ENCODE peak calls at places on chromosomes 1 and 21, in eight cellular contexts. M is heart left ventricle, B is sigmoid colon, D is adipocyte, Z is psoas muscle, I is upper lobe of right lung, F is Panc1, C is heart right ventricle. G is an unnamed sample.
A peak's percentile ranks its signal among the peaks of the same experiment; 100 is the strongest.

GRCh38 chr1:93635614-93636543 is 45.8 kb downstream of the BCAR3 start:
- DNase-seq in B (no peak), I (no peak), D (no peak), Z (no peak), F (no peak), C (no peak), M (no peak), G (no peak)

GRCh38 chr1:233936842-233937241 is 32.4 kb downstream of the SLC35F3 start:
- DNase-seq in B (no peak), F (no peak), I (no peak), C (no peak), M (no peak), D (no peak), Z (no peak), G (no peak)

GRCh38 chr1:48931571-48932251 is 155.0 kb upstream of the BEND5 start:
- DNase-seq in Z (no peak), F (no peak), I (no peak), C (no peak), B (no peak), D (peak; percentile 68), M (no peak), G (no peak)

GRCh38 chr1:99084562-99084961 is 79.9 kb upstream of the PLPPR5 start:
- DNase-seq in Z (no peak), C (no peak), D (no peak), F (no peak), M (no peak), B (no peak), I (no peak), G (no peak)

GRCh38 chr1:53553734-53554509 is 94.7 kb downstream of the DMRTB1 start:
- DNase-seq in B (peak; percentile 32), C (no peak), M (no peak), F (no peak), I (peak; percentile 41), D (no peak), Z (no peak), G (peak; percentile 51)

GRCh38 chr1:40267767-40268187 is 9.7 kb downstream of the ZMPSTE24 start:
- DNase-seq in D (peak; percentile 95), F (no peak), B (no peak), Z (no peak), I (no peak), C (peak; percentile 25), M (no peak), G (no peak)

GRCh38 chr1:115677570-115677969 is 35.8 kb downstream of the VANGL1 start:
- DNase-seq in M (no peak), Z (no peak), B (no peak), I (no peak), C (no peak), F (no peak), D (no peak), G (no peak)

GRCh38 chr1:82227696-82228095 is 427.0 kb downstream of the ADGRL2 start:
- DNase-seq in D (peak; percentile 83), I (no peak), F (no peak), C (no peak), M (no peak), Z (no peak), B (no peak), G (no peak)

GRCh38 chr1:19003371-19004290 is 47.2 kb upstream of the IFFO2 start:
- DNase-seq in M (no peak), F (no peak), C (no peak), Z (no peak), B (no peak), I (no peak), D (no peak), G (no peak)

GRCh38 chr1:33259879-33260278 is 3.6 kb downstream of the ZNF362 start:
- DNase-seq in Z (no peak), B (no peak), F (no peak), C (no peak), I (no peak), D (no peak), M (no peak), G (peak; percentile 3)

GRCh38 chr1:45334308-45335245 is 5.4 kb upstream of the TOE1 start:
- DNase-seq in C (peak; percentile 51), B (no peak), Z (no peak), F (no peak), D (no peak), I (no peak), M (peak; percentile 67), G (peak; percentile 79)

GRCh38 chr1:223695941-223696340 is 16.4 kb upstream of the CAPN2 start:
- DNase-seq in C (no peak), D (no peak), B (no peak), F (no peak), Z (no peak), I (no peak), M (no peak), G (no peak)

GRCh38 chr1:206761369-206761768 is 9.2 kb upstream of the IL19 start:
- DNase-seq in F (no peak), Z (no peak), D (peak; percentile 7), M (no peak), C (no peak), B (no peak), I (no peak), G (no peak)

DNA sequence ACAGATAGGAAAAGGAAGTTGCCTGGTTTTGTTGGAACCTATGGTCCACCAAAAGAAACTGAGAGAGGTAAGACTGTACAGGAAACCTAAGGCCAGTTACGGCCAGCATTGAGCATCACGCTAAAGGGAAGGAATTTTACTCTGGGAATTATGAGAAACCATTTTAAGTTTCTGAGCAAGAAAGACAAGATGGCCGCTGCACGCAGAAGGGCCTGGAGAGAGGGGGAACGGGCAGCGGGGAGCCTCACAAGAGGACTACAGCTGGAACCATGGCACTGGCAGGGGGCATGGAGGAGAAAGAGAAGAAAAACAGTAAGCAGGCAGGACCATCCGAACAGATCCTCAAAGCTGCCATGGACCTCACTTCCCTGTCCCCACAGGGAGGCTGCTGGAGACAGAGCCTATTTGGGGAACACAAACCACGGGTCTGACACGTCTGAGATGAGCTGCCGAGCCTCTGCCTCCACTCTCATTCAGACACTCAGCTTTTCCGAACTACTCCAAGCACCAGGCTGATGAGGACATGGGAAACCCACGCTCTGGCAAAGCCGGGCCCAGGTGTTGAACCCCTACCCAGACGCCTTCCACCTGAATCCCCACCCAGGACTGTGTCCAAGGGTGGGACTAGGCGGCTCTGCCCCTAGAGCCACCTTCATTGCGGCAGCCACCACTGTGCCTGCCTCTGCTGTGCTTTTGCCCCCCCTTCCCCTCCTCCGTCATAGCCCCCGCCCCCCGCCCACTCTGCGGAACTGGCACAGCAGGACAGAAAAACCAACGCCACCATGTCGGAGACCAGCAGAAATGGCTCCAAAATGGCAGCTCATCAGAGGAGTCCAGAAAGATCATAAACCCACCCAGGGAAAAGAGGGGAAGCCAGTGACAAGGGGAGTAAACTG is 69.0 kb downstream of the CD46 start:
- DNase-seq in B (peak; percentile 67), Z (peak; percentile 62), M (no peak), C (no peak), D (no peak), I (peak; percentile 57), F (no peak), G (no peak)
- H3K4me3 ChIP-seq in B (peak overlapping the region; percentile 73), Z (peak overlapping the region; percentile 83), M (peak overlapping the region; percentile 60), C (peak overlapping the region; percentile 67), D (peak overlapping the region; percentile 91), I (peak overlapping the region; percentile 71), F (no peak overlapping the region), G (peak overlapping the region; percentile 98)

GRCh38 chr1:24726741-24727140 is 18.5 kb upstream of the CLIC4 start:
- DNase-seq in B (no peak), F (no peak), D (no peak), Z (no peak), I (no peak), C (no peak), M (no peak), G (no peak)
- H3K4me1 ChIP-seq in B (peaks cover 19% of the 10 kb centered on the region), F (peaks cover 24% of the 10 kb centered on the region), D (peaks cover 22% of the 10 kb centered on the region), Z (peaks cover 9% of the 10 kb centered on the region), I (peaks cover 38% of the 10 kb centered on the region), C (peaks cover 59% of the 10 kb centered on the region), M (peaks cover 49% of the 10 kb centered on the region), G (no peaks in the 10 kb centered on the region)

DNA sequence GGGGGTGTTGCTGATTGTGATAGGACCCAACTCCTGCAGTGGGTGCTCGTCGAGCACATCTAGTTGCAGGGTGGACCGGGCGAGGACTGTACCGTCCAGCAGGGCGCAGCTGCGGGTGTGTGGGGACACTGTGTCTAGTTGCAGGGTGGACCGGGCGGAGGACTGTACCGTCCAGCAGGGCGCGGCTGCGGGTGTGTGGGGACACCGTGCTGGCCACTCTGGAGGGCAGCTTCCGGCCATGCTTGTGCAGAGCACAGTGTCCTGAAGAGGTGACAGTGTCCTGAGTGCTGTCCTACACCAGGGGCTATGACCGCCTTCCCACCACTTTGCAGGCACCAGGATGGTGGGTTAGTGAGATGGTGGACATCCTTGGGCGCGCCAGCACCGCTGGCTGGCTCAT is 4.6 kb upstream of the TRPM2 start:
- DNase-seq in Z (no peak), I (peak; percentile 65), B (no peak), D (no peak), M (no peak), F (no peak), C (no peak), G (peak; percentile 75)
- H3K27me3 ChIP-seq in Z (peaks cover 66% of the 10 kb centered on the region), I (peaks cover 28% of the 10 kb centered on the region), B (peaks cover 17% of the 10 kb centered on the region), D (peaks cover 58% of the 10 kb centered on the region), M (peaks cover 40% of the 10 kb centered on the region), F (no peaks in the 10 kb centered on the region), C (peaks cover 52% of the 10 kb centered on the region), G (no peaks in the 10 kb centered on the region)

DNA sequence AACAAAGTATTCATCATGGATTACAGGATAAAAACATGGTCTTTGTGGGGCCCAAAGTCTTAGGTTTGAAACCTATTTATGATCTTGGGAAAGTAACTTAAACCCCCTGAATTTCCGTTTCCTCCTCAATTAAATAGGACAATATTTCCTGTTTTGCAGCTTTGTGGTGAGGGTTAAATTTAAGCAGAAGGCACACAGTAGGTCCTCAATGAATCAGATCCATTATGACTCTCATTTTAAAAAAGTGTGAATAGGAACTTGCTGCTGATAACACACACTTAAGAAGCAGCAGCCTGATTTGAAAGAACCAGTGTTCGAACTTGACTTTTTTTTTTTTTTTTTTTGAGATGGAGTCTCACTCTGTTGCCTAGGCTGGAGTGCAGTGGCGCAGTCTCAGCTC is 41.4 kb upstream of the VASH2 start:
- DNase-seq in B (no peak), Z (no peak), C (no peak), I (no peak), M (no peak), F (no peak), D (no peak), G (no peak)
- H3K4me3 ChIP-seq in B (no peak overlapping the region), Z (no peak overlapping the region), C (no peak overlapping the region), I (no peak overlapping the region), M (no peak overlapping the region), F (no peak overlapping the region), D (no peak overlapping the region), G (no peak overlapping the region)

GRCh38 chr1:26721669-26722355 is 26.0 kb downstream of the ARID1A start:
- DNase-seq in B (no peak), D (no peak), F (no peak), I (no peak), M (no peak), Z (no peak), C (no peak), G (no peak)
- H3K4me1 ChIP-seq in B (peaks cover 96% of the 10 kb centered on the region), D (peaks cover 64% of the 10 kb centered on the region), F (peaks cover 72% of the 10 kb centered on the region), I (peaks cover 95% of the 10 kb centered on the region), M (peaks cover 96% of the 10 kb centered on the region), Z (peaks cover 73% of the 10 kb centered on the region), C (peaks cover 94% of the 10 kb centered on the region), G (peaks cover 5% of the 10 kb centered on the region)